ENCODE peak calls at places on chromosome 3, in seven cellular contexts. N, U, S, H, G, R and B are unnamed samples. For H3K4me1, the result is how much of the 10 kb centered on the place peaks cover.

GRCh38 chr3:71110531-71111222 is 472.9 kb downstream of the FOXP1 start:
- DNase-seq in N (no peak), U (no peak), S (no peak), H (no peak), G (no peak), R (no peak), B (no peak)

GRCh38 chr3:166608132-166608531 is 770.9 kb upstream of the BCHE start:
- DNase-seq in N (no peak), U (no peak), S (no peak), H (no peak), G (no peak), R (no peak), B (no peak)

GRCh38 chr3:124401841-124402240 is 328.4 kb upstream of the UMPS start:
- DNase-seq in N (no peak), U (no peak), S (peak), H (no peak), G (peak), R (no peak), B (no peak)

GRCh38 chr3:56144792-56145191 is 323.5 kb downstream of the ERC2 start:
- DNase-seq in N (peak), U (no peak), S (no peak), H (no peak), G (no peak), R (no peak), B (no peak)

GRCh38 chr3:50610992-50611463 is 546 bp downstream of the CISH start:
- DNase-seq in N (no peak), U (no peak), S (no peak), H (no peak), G (no peak), R (no peak), B (no peak)

GRCh38 chr3:66253790-66254620 is 33.2 kb downstream of the SLC25A26 start:
- DNase-seq in N (peak), U (no peak), S (peak), H (no peak), G (peak), R (no peak), B (no peak)

GRCh38 chr3:149310796-149311534 is 22.5 kb downstream of the TM4SF18 start:
- DNase-seq in N (no peak), U (no peak), S (no peak), H (no peak), G (no peak), R (peak), B (no peak)

GRCh38 chr3:10142707-10143560 is 1.4 kb downstream of the VHL start:
- DNase-seq in N (peak), U (no peak), S (no peak), H (no peak), G (no peak), R (no peak), B (peak)

GRCh38 chr3:196546537-196546936 is 21.8 kb downstream of the WDR53 start:
- DNase-seq in N (no peak), U (no peak), S (no peak), H (no peak), G (no peak), R (no peak), B (no peak)

DNA sequence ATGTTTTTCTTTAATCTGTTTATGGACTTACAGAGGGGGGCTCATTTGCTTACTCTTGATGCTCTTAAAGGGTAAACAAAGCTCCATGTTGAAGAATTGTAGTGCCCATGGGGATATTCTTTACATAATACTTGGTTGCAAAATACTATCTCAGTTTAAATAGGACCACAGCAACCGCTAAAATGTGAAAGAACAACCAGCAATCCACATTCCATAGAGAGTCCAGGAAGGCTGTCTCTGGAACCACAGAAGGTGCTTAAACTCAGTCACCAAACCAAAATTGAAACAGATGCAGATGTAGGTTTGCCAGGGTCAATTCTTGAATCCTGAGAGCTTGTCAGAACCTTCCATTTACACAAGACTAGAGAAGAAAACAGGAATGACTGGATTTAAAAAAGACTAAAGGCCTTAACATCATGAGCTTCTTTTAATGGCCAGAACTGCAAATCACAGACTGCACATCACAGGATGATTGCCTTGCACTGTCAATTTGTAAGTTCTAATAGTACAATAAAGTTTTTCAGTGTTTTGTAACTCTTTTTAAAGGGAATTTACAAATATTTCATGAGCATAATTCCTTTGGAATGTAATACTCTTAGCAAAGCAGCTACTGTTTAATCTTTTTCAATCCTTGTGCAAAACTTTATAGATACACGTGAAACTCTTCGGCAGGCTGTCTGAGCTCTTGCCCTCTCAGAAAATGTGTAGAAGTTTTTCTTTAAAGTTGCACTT is 661.6 kb downstream of the SI start:
- DNase-seq in N (no peak), U (no peak), S (no peak), H (no peak), G (no peak), R (no peak), B (no peak)
- H3K4me1 ChIP-seq in N (under half), U (under half), S (under half), H (under half), G (under half), R (under half), B (under half)

DNA sequence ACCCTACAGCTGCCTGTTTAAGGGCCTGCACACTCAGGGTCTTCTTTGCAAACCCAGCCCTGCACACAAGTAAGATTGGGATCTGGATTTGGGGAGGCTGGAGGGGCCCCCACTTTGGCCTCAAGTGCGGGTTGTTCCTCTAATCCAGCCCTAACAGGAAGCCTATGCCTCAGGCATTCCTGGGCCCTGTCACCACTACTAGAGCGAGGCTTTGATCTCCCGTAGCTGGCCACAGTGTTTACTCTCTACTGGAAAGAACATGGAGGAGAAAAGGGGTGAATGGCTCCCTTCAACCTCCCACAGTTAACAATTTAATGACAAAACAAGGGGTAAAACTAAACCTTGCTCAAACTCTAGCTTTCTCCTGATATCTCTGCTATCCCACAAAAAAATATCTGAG is 48.4 kb downstream of the DZIP1L start:
- DNase-seq in N (no peak), U (no peak), S (no peak), H (no peak), G (peak), R (no peak), B (no peak)
- H3K4me1 ChIP-seq in N (under half), U (under half), S (under half), H (under half), G (under half), R (under half), B (under half)

GRCh38 chr3:29925150-29925549 is 644.3 kb downstream of the RBMS3 start:
- DNase-seq in N (peak), U (no peak), S (no peak), H (no peak), G (peak), R (no peak), B (no peak)
- H3K4me1 ChIP-seq in N (under half), U (under half), S (under half), H (under half), G (under half), R (under half), B (under half)

GRCh38 chr3:43080726-43081568 is 24.9 kb downstream of the POMGNT2 start:
- DNase-seq in N (no peak), U (no peak), S (no peak), H (no peak), G (no peak), R (no peak), B (no peak)
- H3K4me1 ChIP-seq in N (under half), U (under half), S (under half), H (under half), G (under half), R (under half), B (under half)

GRCh38 chr3:31891876-31892455 is 89.1 kb downstream of the OSBPL10 start:
- DNase-seq in N (no peak), U (no peak), S (peak), H (no peak), G (no peak), R (no peak), B (no peak)
- H3K4me1 ChIP-seq in N (under half), U (under half), S (under half), H (under half), G (under half), R (under half), B (under half)

DNA sequence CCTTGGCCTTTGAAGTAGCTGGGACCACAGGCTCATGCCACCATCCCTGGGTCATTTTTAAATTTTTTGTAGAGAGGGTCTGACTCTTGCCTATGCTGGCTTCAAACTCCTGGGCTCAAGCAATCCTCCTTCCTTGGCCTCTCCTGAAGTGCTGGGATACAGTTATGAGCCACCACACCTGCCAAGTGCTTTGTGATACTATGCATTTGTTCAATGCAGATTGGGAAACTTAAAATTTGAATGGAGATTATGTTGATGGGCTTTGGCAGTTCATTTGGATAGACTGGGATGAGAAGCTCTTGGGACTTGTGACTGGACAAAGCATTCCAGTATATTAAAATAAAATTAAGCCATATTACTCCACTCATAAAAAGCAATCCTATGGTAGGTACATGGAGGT is 3.9 kb upstream of the LMLN start:
- DNase-seq in N (no peak), U (no peak), S (no peak), H (no peak), G (no peak), R (no peak), B (no peak)
- H3K4me1 ChIP-seq in N (under half), U (under half), S (under half), H (under half), G (under half), R (under half), B (under half)

DNA sequence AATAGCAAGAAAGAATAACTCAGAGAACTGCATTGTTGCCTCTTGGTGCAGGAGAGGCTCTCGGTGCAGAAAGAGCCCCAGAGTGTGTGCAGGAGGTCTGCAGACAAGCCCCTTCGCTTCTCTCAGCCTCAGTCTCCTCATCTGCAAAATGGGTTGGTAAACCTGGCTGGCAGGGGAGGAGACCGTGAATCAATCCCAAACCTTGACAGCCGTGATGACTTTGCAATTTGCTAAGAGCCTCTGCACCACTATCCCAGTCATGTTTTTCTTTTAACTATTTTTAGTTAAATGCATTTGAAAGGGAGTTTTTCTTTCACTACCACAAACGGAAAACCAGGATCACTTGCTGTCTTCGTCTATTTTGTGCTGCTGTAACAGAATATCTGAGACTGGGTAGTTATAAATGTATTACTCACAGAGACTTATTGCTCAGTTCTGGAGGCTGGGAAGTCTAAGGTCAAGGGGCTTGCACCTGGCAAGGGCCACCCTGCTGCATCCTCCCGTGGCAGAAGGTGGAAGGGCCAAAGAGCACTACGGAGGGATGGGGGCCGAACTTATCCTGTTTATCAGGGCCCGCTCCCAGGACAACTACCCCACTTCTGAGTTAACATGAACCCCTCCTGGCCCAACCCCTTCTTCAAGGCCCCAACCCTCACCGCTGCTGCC is 14.2 kb upstream of the IQSEC1 start:
- DNase-seq in N (no peak), U (no peak), S (no peak), H (no peak), G (no peak), R (no peak), B (no peak)
- H3K4me1 ChIP-seq in N (under half), U (under half), S (under half), H (under half), G (under half), R (under half), B (under half)